ENCODE peak calls at places on chromosomes 6 and 20, in ten cellular contexts. X is foreskin fibroblast; T is HFFc6; L is kidney tubule cell; G is tibial nerve; M is midbrain; Y is endothelial cell of umbilical vein; C is stimulated activated CD4-positive, alpha-beta T cell treated with anti-CD3 and anti-CD28 coated beads, Interleukin-4, amount 100 ng/mL, for 24 hours; O is SK-N-DZ; Z is CD4-positive, alpha-beta T cell. V is an unnamed sample.

GRCh38 chr6:11714116-11714797 is 64.3 kb downstream of the ADTRP start:
- DNase-seq in X (no peak), L (no peak), C (peak), Y (no peak), G (no peak), T (no peak), M (no peak), Z (peak), O (no peak), V (no peak)

GRCh38 chr6:19153981-19154295 is 683.2 kb upstream of the ID4 start:
- DNase-seq in T (no peak), L (no peak), X (no peak), O (no peak), M (no peak), Y (no peak), C (no peak), G (no peak), Z (no peak), V (no peak)

GRCh38 chr6:147970970-147971369 is 371.7 kb upstream of the SASH1 start:
- DNase-seq in Y (peak), C (no peak), G (no peak), X (no peak), L (no peak), O (no peak), M (no peak), T (no peak), Z (no peak), V (no peak)

GRCh38 chr20:51266353-51266752 is 243.4 kb upstream of the KCNG1 start:
- DNase-seq in L (no peak), X (no peak), Z (no peak), M (no peak), C (no peak), O (no peak), G (no peak), Y (no peak), T (no peak), V (no peak)

GRCh38 chr6:145278163-145278807 is 457.0 kb downstream of the EPM2A start:
- DNase-seq in O (no peak), G (no peak), C (no peak), X (peak), M (no peak), Y (no peak), L (peak), T (peak), Z (no peak), V (no peak)

GRCh38 chr6:163170294-163170883 is 244.1 kb upstream of the QKI start:
- DNase-seq in L (peak), T (no peak), X (no peak), G (no peak), Y (peak), O (no peak), M (no peak), Z (no peak), C (peak), V (no peak)

GRCh38 chr6:125107048-125107447 is 46.5 kb upstream of the TPD52L1 start:
- DNase-seq in M (no peak), G (no peak), C (no peak), L (no peak), T (no peak), Y (no peak), X (no peak), O (no peak), Z (no peak), V (no peak)

GRCh38 chr20:5172903-5173463 is 46.2 kb downstream of the CDS2 start:
- DNase-seq in Z (no peak), Y (no peak), M (no peak), G (no peak), C (no peak), X (no peak), T (no peak), L (no peak), O (no peak), V (no peak)

GRCh38 chr6:127518710-127519468 is at the start of gene MTCL3:
- DNase-seq in M (peak), C (peak), Y (no peak), O (peak), Z (peak), T (no peak), X (peak), L (peak), G (no peak), V (no peak)

V was measured in omental fat pad.